ENCODE peak calls at places on chromosomes 4 and X, in ten cellular contexts. One of them, this sample, is unnamed.

GRCh38 chrX:118702741-118703140 is 24.7 kb upstream of the IL13RA1 start:
- DNase-seq in NB4: no peak
- DNase-seq in prostate gland: no peak
- DNase-seq in A549: no peak
- DNase-seq in upper lobe of left lung: no peak
- DNase-seq in body of pancreas: no peak
- DNase-seq in heart left ventricle: no peak
- DNase-seq in transverse colon: no peak
- DNase-seq in ovary: no peak
- DNase-seq in adrenal gland: no peak
- DNase-seq in this sample: no peak

GRCh38 chr4:40055873-40056721 is 553 bp upstream of the N4BP2 start:
- DNase-seq in adrenal gland: peak; percentile 63
- DNase-seq in upper lobe of left lung: peak; percentile 94
- DNase-seq in NB4: peak; percentile 95
- DNase-seq in A549: peak; percentile 69
- DNase-seq in ovary: peak; percentile 74
- DNase-seq in body of pancreas: peak; percentile 79
- DNase-seq in transverse colon: peak; percentile 75
- DNase-seq in prostate gland: peak; percentile 52
- DNase-seq in heart left ventricle: peak; percentile 71
- DNase-seq in this sample: peak; percentile 46

GRCh38 chrX:136189222-136189621 is 41.9 kb downstream of the FHL1 start:
- DNase-seq in heart left ventricle: peak; percentile 68
- DNase-seq in upper lobe of left lung: no peak
- DNase-seq in NB4: no peak
- DNase-seq in A549: no peak
- DNase-seq in ovary: no peak
- DNase-seq in body of pancreas: no peak
- DNase-seq in adrenal gland: peak; percentile 48
- DNase-seq in prostate gland: no peak
- DNase-seq in transverse colon: no peak
- DNase-seq in this sample: no peak

GRCh38 chr4:94457692-94458106 is 6.0 kb downstream of the PDLIM5 start:
- DNase-seq in adrenal gland: peak; percentile 30
- DNase-seq in heart left ventricle: peak; percentile 55
- DNase-seq in A549: no peak
- DNase-seq in prostate gland: no peak
- DNase-seq in ovary: no peak
- DNase-seq in body of pancreas: no peak
- DNase-seq in upper lobe of left lung: no peak
- DNase-seq in NB4: no peak
- DNase-seq in transverse colon: no peak
- DNase-seq in this sample: no peak

GRCh38 chr4:168634276-168634802 is 137.5 kb downstream of the PALLD start:
- DNase-seq in NB4: peak; percentile 46
- DNase-seq in heart left ventricle: no peak
- DNase-seq in upper lobe of left lung: no peak
- DNase-seq in A549: no peak
- DNase-seq in prostate gland: no peak
- DNase-seq in transverse colon: no peak
- DNase-seq in body of pancreas: no peak
- DNase-seq in adrenal gland: no peak
- DNase-seq in ovary: peak; percentile 33
- DNase-seq in this sample: peak; percentile 75

GRCh38 chrX:143472334-143472938 is 44.8 kb downstream of the SPANXN3 start:
- DNase-seq in A549: no peak
- DNase-seq in adrenal gland: no peak
- DNase-seq in ovary: no peak
- DNase-seq in body of pancreas: no peak
- DNase-seq in upper lobe of left lung: no peak
- DNase-seq in transverse colon: no peak
- DNase-seq in heart left ventricle: no peak
- DNase-seq in prostate gland: no peak
- DNase-seq in NB4: no peak
- DNase-seq in this sample: no peak

GRCh38 chrX:110858565-110858964 is 62.9 kb upstream of the CHRDL1 start:
- DNase-seq in transverse colon: no peak
- DNase-seq in upper lobe of left lung: no peak
- DNase-seq in heart left ventricle: no peak
- DNase-seq in adrenal gland: no peak
- DNase-seq in NB4: no peak
- DNase-seq in ovary: no peak
- DNase-seq in A549: no peak
- DNase-seq in body of pancreas: no peak
- DNase-seq in prostate gland: no peak
- DNase-seq in this sample: no peak

GRCh38 chrX:42127563-42127962 is 204.2 kb upstream of the CASK start:
- DNase-seq in adrenal gland: no peak
- DNase-seq in heart left ventricle: no peak
- DNase-seq in transverse colon: no peak
- DNase-seq in ovary: no peak
- DNase-seq in upper lobe of left lung: no peak
- DNase-seq in NB4: no peak
- DNase-seq in A549: no peak
- DNase-seq in body of pancreas: no peak
- DNase-seq in prostate gland: no peak
- DNase-seq in this sample: no peak

GRCh38 chr4:151417164-151417571 is 8.2 kb downstream of the FHIP1A start:
- DNase-seq in A549: no peak
- DNase-seq in NB4: peak; percentile 8
- DNase-seq in transverse colon: no peak
- DNase-seq in ovary: no peak
- DNase-seq in upper lobe of left lung: no peak
- DNase-seq in heart left ventricle: no peak
- DNase-seq in adrenal gland: no peak
- DNase-seq in prostate gland: no peak
- DNase-seq in body of pancreas: no peak
- DNase-seq in this sample: no peak

GRCh38 chr4:145755802-145756201 is 75.9 kb downstream of the C4orf51 start:
- DNase-seq in ovary: no peak
- DNase-seq in adrenal gland: no peak
- DNase-seq in upper lobe of left lung: no peak
- DNase-seq in heart left ventricle: no peak
- DNase-seq in A549: no peak
- DNase-seq in prostate gland: no peak
- DNase-seq in body of pancreas: no peak
- DNase-seq in transverse colon: no peak
- DNase-seq in NB4: no peak
- DNase-seq in this sample: no peak

GRCh38 chr4:36348403-36348938 is 67.1 kb downstream of the DTHD1 start:
- DNase-seq in prostate gland: no peak
- DNase-seq in ovary: no peak
- DNase-seq in adrenal gland: no peak
- DNase-seq in upper lobe of left lung: no peak
- DNase-seq in body of pancreas: no peak
- DNase-seq in heart left ventricle: no peak
- DNase-seq in transverse colon: no peak
- DNase-seq in NB4: peak; percentile 12
- DNase-seq in A549: no peak
- DNase-seq in this sample: no peak

GRCh38 chr4:5710962-5711478 is at the start of gene EVC:
- DNase-seq in A549: peak; percentile 70
- DNase-seq in heart left ventricle: peak; percentile 87
- DNase-seq in NB4: no peak
- DNase-seq in ovary: peak; percentile 88
- DNase-seq in prostate gland: peak; percentile 83
- DNase-seq in transverse colon: peak; percentile 63
- DNase-seq in adrenal gland: peak; percentile 84
- DNase-seq in upper lobe of left lung: peak; percentile 90
- DNase-seq in body of pancreas: peak; percentile 68
- DNase-seq in this sample: peak; percentile 78

GRCh38 chrX:40465735-40466551 is 114.8 kb upstream of the ATP6AP2 start:
- DNase-seq in adrenal gland: peak; percentile 62
- DNase-seq in transverse colon: no peak
- DNase-seq in ovary: no peak
- DNase-seq in heart left ventricle: no peak
- DNase-seq in upper lobe of left lung: no peak
- DNase-seq in A549: no peak
- DNase-seq in body of pancreas: no peak
- DNase-seq in NB4: peak; percentile 69
- DNase-seq in prostate gland: no peak
- DNase-seq in this sample: no peak

GRCh38 chr4:78781925-78782324 is 5.8 kb downstream of the BMP2K start:
- DNase-seq in NB4: peak; percentile 46
- DNase-seq in upper lobe of left lung: no peak
- DNase-seq in prostate gland: no peak
- DNase-seq in A549: no peak
- DNase-seq in heart left ventricle: no peak
- DNase-seq in adrenal gland: no peak
- DNase-seq in transverse colon: no peak
- DNase-seq in ovary: no peak
- DNase-seq in body of pancreas: no peak
- DNase-seq in this sample: no peak
- TF ChIP-seq POLR2A in NB4: no peak
- TF ChIP-seq POLR2A in upper lobe of left lung: no peak
- TF ChIP-seq POLR2A in prostate gland: no peak
- TF ChIP-seq POLR2A in A549: no peak
- TF ChIP-seq POLR2A in heart left ventricle: no peak
- TF ChIP-seq POLR2A in adrenal gland: no peak
- TF ChIP-seq POLR2A in transverse colon: no peak
- TF ChIP-seq POLR2A in ovary: no peak
- TF ChIP-seq POLR2A in body of pancreas: no peak
- TF ChIP-seq POLR2A in this sample: no peak

GRCh38 chr4:137283737-137284136 is 248.6 kb downstream of the PCDH18 start:
- DNase-seq in A549: no peak
- DNase-seq in body of pancreas: no peak
- DNase-seq in heart left ventricle: no peak
- DNase-seq in prostate gland: no peak
- DNase-seq in transverse colon: no peak
- DNase-seq in NB4: no peak
- DNase-seq in upper lobe of left lung: no peak
- DNase-seq in adrenal gland: no peak
- DNase-seq in ovary: no peak
- DNase-seq in this sample: no peak
- TF ChIP-seq CTCF in A549: no peak
- TF ChIP-seq CTCF in body of pancreas: no peak
- TF ChIP-seq CTCF in heart left ventricle: no peak
- TF ChIP-seq CTCF in prostate gland: no peak
- TF ChIP-seq CTCF in transverse colon: no peak
- TF ChIP-seq CTCF in NB4: no peak
- TF ChIP-seq CTCF in upper lobe of left lung: no peak
- TF ChIP-seq CTCF in adrenal gland: no peak
- TF ChIP-seq CTCF in ovary: no peak
- TF ChIP-seq CTCF in this sample: no peak

GRCh38 chr4:47270226-47270888 is 193.1 kb downstream of the COMMD8 start:
- DNase-seq in body of pancreas: no peak
- DNase-seq in transverse colon: no peak
- DNase-seq in upper lobe of left lung: no peak
- DNase-seq in adrenal gland: no peak
- DNase-seq in NB4: no peak
- DNase-seq in heart left ventricle: no peak
- DNase-seq in A549: no peak
- DNase-seq in prostate gland: no peak
- DNase-seq in ovary: no peak
- DNase-seq in this sample: no peak
- H3K4me3 ChIP-seq in body of pancreas: no peak overlapping the region
- H3K4me3 ChIP-seq in transverse colon: no peak overlapping the region
- H3K4me3 ChIP-seq in upper lobe of left lung: no peak overlapping the region
- H3K4me3 ChIP-seq in adrenal gland: no peak overlapping the region
- H3K4me3 ChIP-seq in NB4: no peak overlapping the region
- H3K4me3 ChIP-seq in heart left ventricle: no peak overlapping the region
- H3K4me3 ChIP-seq in A549: no peak overlapping the region
- H3K4me3 ChIP-seq in prostate gland: no peak overlapping the region
- H3K4me3 ChIP-seq in ovary: no peak overlapping the region
- H3K4me3 ChIP-seq in this sample: no peak overlapping the region

GRCh38 chr4:2762048-2762447 is 5.9 kb upstream of the TNIP2 start:
- DNase-seq in prostate gland: no peak
- DNase-seq in adrenal gland: no peak
- DNase-seq in upper lobe of left lung: no peak
- DNase-seq in body of pancreas: no peak
- DNase-seq in heart left ventricle: no peak
- DNase-seq in A549: no peak
- DNase-seq in NB4: no peak
- DNase-seq in transverse colon: no peak
- DNase-seq in ovary: no peak
- DNase-seq in this sample: no peak

GRCh38 chr4:2756691-2757350 is 685 bp upstream of the TNIP2 start:
- DNase-seq in prostate gland: no peak
- DNase-seq in body of pancreas: no peak
- DNase-seq in adrenal gland: no peak
- DNase-seq in A549: no peak
- DNase-seq in NB4: no peak
- DNase-seq in upper lobe of left lung: no peak
- DNase-seq in transverse colon: no peak
- DNase-seq in ovary: no peak
- DNase-seq in heart left ventricle: no peak
- DNase-seq in this sample: no peak

GRCh38 chr4:2763511-2763967 is 7.4 kb upstream of the TNIP2 start:
- DNase-seq in heart left ventricle: peak; percentile 57
- DNase-seq in upper lobe of left lung: peak; percentile 50
- DNase-seq in adrenal gland: no peak
- DNase-seq in A549: no peak
- DNase-seq in prostate gland: no peak
- DNase-seq in transverse colon: no peak
- DNase-seq in NB4: no peak
- DNase-seq in body of pancreas: no peak
- DNase-seq in ovary: no peak
- DNase-seq in this sample: no peak

GRCh38 chr4:2757426-2757825 is 1.3 kb upstream of the TNIP2 start:
- DNase-seq in adrenal gland: no peak
- DNase-seq in heart left ventricle: no peak
- DNase-seq in body of pancreas: no peak
- DNase-seq in prostate gland: no peak
- DNase-seq in A549: no peak
- DNase-seq in NB4: no peak
- DNase-seq in transverse colon: no peak
- DNase-seq in upper lobe of left lung: no peak
- DNase-seq in ovary: no peak
- DNase-seq in this sample: no peak

DNA sequence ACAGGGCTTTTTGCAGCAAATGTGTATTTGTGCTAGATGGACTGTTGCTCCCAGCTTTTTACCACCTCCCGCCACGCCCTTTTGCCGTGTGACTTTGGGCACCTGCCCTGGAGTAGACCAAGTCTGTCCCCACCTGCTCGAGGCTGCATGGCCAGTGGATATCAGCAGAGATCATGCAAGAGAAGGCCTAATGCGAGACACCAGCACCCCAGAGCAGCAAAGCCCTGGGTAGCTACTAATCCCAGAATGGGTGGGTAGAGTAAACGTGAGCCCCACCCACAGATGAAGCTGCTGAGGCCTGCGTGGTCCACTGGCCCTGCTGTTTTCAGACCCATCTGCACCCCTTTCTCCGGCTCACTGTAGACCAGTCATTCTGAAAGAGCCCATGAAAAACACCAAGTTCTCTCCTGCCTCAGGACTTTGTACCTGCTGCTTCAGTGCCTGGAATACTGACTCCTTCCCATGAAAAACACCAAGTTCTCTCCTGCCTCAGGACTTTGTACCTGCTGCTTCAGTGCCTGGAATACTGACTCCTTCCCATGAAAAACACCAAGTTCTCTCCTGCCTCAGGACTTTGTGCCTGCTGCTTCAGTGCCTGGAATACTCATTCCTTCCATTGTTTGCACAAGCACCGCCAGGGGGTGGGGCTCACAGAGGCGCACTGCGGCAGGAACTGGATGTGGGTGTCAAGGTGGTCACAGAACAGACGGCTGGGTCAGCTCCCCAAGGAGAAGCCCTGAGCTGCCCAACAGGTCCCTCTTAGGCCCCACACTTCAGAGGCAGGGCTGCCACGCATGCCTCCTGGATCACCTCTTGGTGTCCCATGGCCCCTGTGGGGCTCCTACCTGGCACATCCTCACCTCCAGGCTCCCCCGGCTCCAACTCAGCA is 5.1 kb upstream of the TNIP2 start:
- DNase-seq in transverse colon: peak; percentile 85
- DNase-seq in prostate gland: no peak
- DNase-seq in body of pancreas: peak; percentile 75
- DNase-seq in NB4: no peak
- DNase-seq in A549: no peak
- DNase-seq in upper lobe of left lung: no peak
- DNase-seq in adrenal gland: no peak
- DNase-seq in heart left ventricle: no peak
- DNase-seq in ovary: no peak
- DNase-seq in this sample: no peak
- TF ChIP-seq POLR2A in transverse colon: peak; percentile 57
- TF ChIP-seq POLR2A in prostate gland: no peak
- TF ChIP-seq POLR2A in body of pancreas: peak; percentile 54
- TF ChIP-seq POLR2A in NB4: no peak
- TF ChIP-seq POLR2A in A549: no peak
- TF ChIP-seq POLR2A in upper lobe of left lung: no peak
- TF ChIP-seq POLR2A in adrenal gland: no peak
- TF ChIP-seq POLR2A in heart left ventricle: no peak
- TF ChIP-seq POLR2A in ovary: no peak
- TF ChIP-seq POLR2A in this sample: no peak